ENCODE peak calls at places on chromosomes 11 and 22, in seven cellular contexts. Z is HEK293T; S is KBM-7; E is stimulated activated naive CD8-positive, alpha-beta T cell treated with anti-CD3 and anti-CD28 coated beads, Interleukin-15, amount 100 ng/mL, for 72 hours; A is RPMI8226; Q is GM12865; R is progenitor cell of endocrine pancreas. D is an unnamed sample.

GRCh38 chr22:40056163-40056958 is 61.6 kb downstream of the FAM83F start:
- DNase-seq in Z (no peak), S (no peak), E (no peak), A (no peak), Q (no peak), R (no peak), D (no peak)

GRCh38 chr11:2459016-2459725 is 14.4 kb downstream of the KCNQ1 start:
- DNase-seq in Z (no peak), S (no peak), E (no peak), A (peak), Q (no peak), R (no peak), D (no peak)

GRCh38 chr22:43867839-43868652 is 5.7 kb upstream of the SULT4A1 start:
- DNase-seq in Z (peak), S (peak), E (no peak), A (peak), Q (no peak), R (peak), D (peak)

GRCh38 chr22:20267441-20268288 is 453 bp downstream of the RTN4R start:
- DNase-seq in Z (peak), S (no peak), E (no peak), A (peak), Q (no peak), R (peak), D (no peak)

GRCh38 chr11:119368121-119369034 is 13.1 kb downstream of the USP2 start:
- DNase-seq in Z (no peak), S (no peak), E (no peak), A (peak), Q (no peak), R (no peak), D (no peak)

GRCh38 chr11:2319791-2320481 is 18.1 kb downstream of the TSPAN32 start:
- DNase-seq in Z (no peak), S (no peak), E (no peak), A (no peak), Q (no peak), R (no peak), D (no peak)

GRCh38 chr22:29700206-29700948 is 19.4 kb upstream of the CABP7 start:
- DNase-seq in Z (no peak), S (no peak), E (no peak), A (no peak), Q (no peak), R (no peak), D (no peak)

GRCh38 chr11:134663506-134664313 is 251.7 kb upstream of the B3GAT1 start:
- DNase-seq in Z (no peak), S (no peak), E (no peak), A (no peak), Q (no peak), R (no peak), D (no peak)

GRCh38 chr22:46293591-46294260 is 2.9 kb upstream of the GTSE1 start:
- DNase-seq in Z (no peak), S (peak), E (no peak), A (peak), Q (no peak), R (no peak), D (no peak)

D was measured in T47D.